ENCODE peak calls at places on chromosomes 13 and 19, in eight cellular contexts. Z is stimulated activated CD4-positive, alpha-beta T cell treated with anti-CD3 and anti-CD28 coated beads, Interleukin-4, amount 100 ng/mL, for 1 hour; L is GM04504; H is OCI-LY7; P is mucosa of gallbladder; X is activated naive CD4-positive, alpha-beta T cell treated with anti-CD3 and anti-CD28 coated beads, Interleukin-2, amount 10 ng/mL, durations not matched to agents 7 days and 5 days; K is iPS-NIHi11; C is T-helper 22 cell. O is an unnamed sample.

GRCh38 chr13:41244555-41244954 is 18.8 kb downstream of the MTRF1 start:
- DNase-seq in Z (no peak), L (no peak), H (no peak), P (no peak), X (no peak), K (no peak), C (no peak), O (no peak)

GRCh38 chr19:28737021-28737525 is 475.9 kb downstream of the UQCRFS1 start:
- DNase-seq in Z (no peak), L (peak), H (peak), P (no peak), X (no peak), K (peak), C (no peak), O (no peak)

GRCh38 chr19:33048806-33049676 is 15.6 kb downstream of the RHPN2 start:
- DNase-seq in Z (no peak), L (no peak), H (no peak), P (no peak), X (no peak), K (no peak), C (no peak), O (no peak)

GRCh38 chr19:6987850-6988249 is 33.4 kb downstream of the MBD3L2B start:
- DNase-seq in Z (no peak), L (no peak), H (no peak), P (no peak), X (no peak), K (no peak), C (no peak), O (no peak)

GRCh38 chr19:17584132-17584531 is 28.7 kb downstream of the COLGALT1 start:
- DNase-seq in Z (no peak), L (no peak), H (no peak), P (no peak), X (no peak), K (no peak), C (no peak), O (no peak)

GRCh38 chr19:10961763-10962536 is 1.1 kb downstream of the SMARCA4 start:
- DNase-seq in Z (no peak), L (no peak), H (peak), P (no peak), X (no peak), K (no peak), C (no peak), O (no peak)

GRCh38 chr13:98835156-98835555 is 82.7 kb upstream of the SLC15A1 start:
- DNase-seq in Z (no peak), L (no peak), H (no peak), P (peak), X (no peak), K (no peak), C (no peak), O (no peak)

GRCh38 chr19:5627395-5627904 is 4.6 kb downstream of the SAFB start:
- DNase-seq in Z (peak), L (no peak), H (peak), P (peak), X (peak), K (no peak), C (no peak), O (peak)

GRCh38 chr13:30466841-30467252 is 1.1 kb upstream of the HMGB1 start:
- DNase-seq in Z (no peak), L (no peak), H (peak), P (no peak), X (no peak), K (no peak), C (no peak), O (no peak)

GRCh38 chr19:55259540-55260210 is 858 bp upstream of the PPP6R1 start:
- DNase-seq in Z (peak), L (no peak), H (peak), P (no peak), X (no peak), K (no peak), C (no peak), O (no peak)

GRCh38 chr19:39465956-39466747 is 14.5 kb upstream of the TIMM50 start:
- DNase-seq in Z (no peak), L (no peak), H (no peak), P (no peak), X (no peak), K (no peak), C (no peak), O (no peak)

GRCh38 chr13:110269509-110270185 is 37.3 kb downstream of the COL4A1 start:
- DNase-seq in Z (no peak), L (no peak), H (no peak), P (no peak), X (no peak), K (no peak), C (no peak), O (no peak)

GRCh38 chr19:41431426-41432386 is 4.5 kb upstream of the B3GNT8 start:
- DNase-seq in Z (no peak), L (no peak), H (no peak), P (no peak), X (peak), K (no peak), C (no peak), O (no peak)

GRCh38 chr13:27425151-27425917 is 915 bp downstream of the GTF3A start:
- DNase-seq in Z (no peak), L (no peak), H (peak), P (no peak), X (peak), K (no peak), C (no peak), O (no peak)

GRCh38 chr19:10593820-10594637 is 6.9 kb upstream of the AP1M2 start:
- DNase-seq in Z (no peak), L (no peak), H (peak), P (no peak), X (no peak), K (no peak), C (no peak), O (no peak)

O was measured in H9.